ENCODE peak calls at places on chromosomes 3 and 15, in four cellular contexts. Y is ovary; L is activated CD4-positive, alpha-beta T cell treated with anti-CD3 and anti-CD28 coated beads for 48 hours; G is AG09309. J is an unnamed sample.

GRCh38 chr3:61772439-61772838 is 211.1 kb downstream of the PTPRG start:
- DNase-seq in Y (no peak), L (no peak), G (no peak), J (no peak)

GRCh38 chr3:171986755-171987535 is 52.4 kb upstream of the FNDC3B start:
- DNase-seq in Y (no peak), L (no peak), G (no peak), J (no peak)

GRCh38 chr3:136990826-136991225 is 33.0 kb downstream of the IL20RB start:
- DNase-seq in Y (no peak), L (no peak), G (no peak), J (no peak)

GRCh38 chr15:83653639-83654378 is at the start of gene ADAMTSL3:
- DNase-seq in Y (peak; percentile 76), L (no peak), G (no peak), J (peak; percentile 5)

GRCh38 chr3:152365126-152365525 is 96.4 kb downstream of the MBNL1 start:
- DNase-seq in Y (no peak), L (no peak), G (no peak), J (no peak)

GRCh38 chr3:129597087-129597791 is 9.2 kb downstream of the PLXND1 start:
- DNase-seq in Y (no peak), L (no peak), G (no peak), J (no peak)

GRCh38 chr3:168154101-168154500 is 58.4 kb upstream of the GOLIM4 start:
- DNase-seq in Y (no peak), L (no peak), G (no peak), J (no peak)

GRCh38 chr3:177744873-177745646 is 547.8 kb upstream of the TBL1XR1 start:
- DNase-seq in Y (no peak), L (no peak), G (no peak), J (no peak)

J was measured in GM04504.